ENCODE peak calls at places on chromosomes 1 and 21, in six cellular contexts. One of them, this sample, is unnamed.

GRCh38 chr1:3195480-3195815 is 126.4 kb downstream of the PRDM16 start:
- DNase-seq in pancreas: no peak
- DNase-seq in stimulated activated CD4-positive, alpha-beta T cell treated with anti-CD3 and anti-CD28 coated beads, Interleukin-12 subunit alpha, Interleukin-12 subunit beta, amount 100 ng/mL, for 4 hours: no peak
- DNase-seq in H1: no peak
- DNase-seq in T follicular helper cell: no peak
- DNase-seq in H9: no peak
- DNase-seq in this sample: no peak

GRCh38 chr21:42133131-42133530 is 62.0 kb downstream of the UMODL1 start:
- DNase-seq in T follicular helper cell: no peak
- DNase-seq in H9: no peak
- DNase-seq in stimulated activated CD4-positive, alpha-beta T cell treated with anti-CD3 and anti-CD28 coated beads, Interleukin-12 subunit alpha, Interleukin-12 subunit beta, amount 100 ng/mL, for 4 hours: no peak
- DNase-seq in pancreas: no peak
- DNase-seq in H1: no peak
- DNase-seq in this sample: no peak

GRCh38 chr1:79193211-79194079 is 186.9 kb upstream of the ADGRL4 start:
- DNase-seq in H9: peak; percentile 64
- DNase-seq in T follicular helper cell: no peak
- DNase-seq in pancreas: no peak
- DNase-seq in stimulated activated CD4-positive, alpha-beta T cell treated with anti-CD3 and anti-CD28 coated beads, Interleukin-12 subunit alpha, Interleukin-12 subunit beta, amount 100 ng/mL, for 4 hours: no peak
- DNase-seq in H1: peak; percentile 19
- DNase-seq in this sample: peak; percentile 38

GRCh38 chr1:31063636-31064035 is 1.9 kb downstream of the PUM1 start:
- DNase-seq in H1: no peak
- DNase-seq in T follicular helper cell: no peak
- DNase-seq in stimulated activated CD4-positive, alpha-beta T cell treated with anti-CD3 and anti-CD28 coated beads, Interleukin-12 subunit alpha, Interleukin-12 subunit beta, amount 100 ng/mL, for 4 hours: no peak
- DNase-seq in H9: no peak
- DNase-seq in pancreas: no peak
- DNase-seq in this sample: peak; percentile 11

GRCh38 chr1:95169544-95169943 is 52.4 kb downstream of the TLCD4 start:
- DNase-seq in H1: no peak
- DNase-seq in stimulated activated CD4-positive, alpha-beta T cell treated with anti-CD3 and anti-CD28 coated beads, Interleukin-12 subunit alpha, Interleukin-12 subunit beta, amount 100 ng/mL, for 4 hours: no peak
- DNase-seq in T follicular helper cell: no peak
- DNase-seq in H9: no peak
- DNase-seq in pancreas: no peak
- DNase-seq in this sample: no peak

GRCh38 chr1:94903318-94904009 is 23.4 kb downstream of the CNN3 start:
- DNase-seq in T follicular helper cell: no peak
- DNase-seq in H1: no peak
- DNase-seq in stimulated activated CD4-positive, alpha-beta T cell treated with anti-CD3 and anti-CD28 coated beads, Interleukin-12 subunit alpha, Interleukin-12 subunit beta, amount 100 ng/mL, for 4 hours: no peak
- DNase-seq in pancreas: no peak
- DNase-seq in H9: no peak
- DNase-seq in this sample: no peak

GRCh38 chr1:115239148-115239820 is 98.8 kb downstream of the NGF start:
- DNase-seq in pancreas: no peak
- DNase-seq in stimulated activated CD4-positive, alpha-beta T cell treated with anti-CD3 and anti-CD28 coated beads, Interleukin-12 subunit alpha, Interleukin-12 subunit beta, amount 100 ng/mL, for 4 hours: no peak
- DNase-seq in H9: no peak
- DNase-seq in H1: no peak
- DNase-seq in T follicular helper cell: no peak
- DNase-seq in this sample: peak; percentile 72

GRCh38 chr1:32464716-32465540 is at the start of gene ZBTB8B:
- DNase-seq in H9: peak; percentile 98
- DNase-seq in H1: peak; percentile 94
- DNase-seq in T follicular helper cell: no peak
- DNase-seq in pancreas: peak; percentile 69
- DNase-seq in stimulated activated CD4-positive, alpha-beta T cell treated with anti-CD3 and anti-CD28 coated beads, Interleukin-12 subunit alpha, Interleukin-12 subunit beta, amount 100 ng/mL, for 4 hours: peak; percentile 43
- DNase-seq in this sample: peak; percentile 67

GRCh38 chr1:157944666-157945280 is 48.7 kb upstream of the KIRREL1 start:
- DNase-seq in H1: no peak
- DNase-seq in T follicular helper cell: no peak
- DNase-seq in stimulated activated CD4-positive, alpha-beta T cell treated with anti-CD3 and anti-CD28 coated beads, Interleukin-12 subunit alpha, Interleukin-12 subunit beta, amount 100 ng/mL, for 4 hours: no peak
- DNase-seq in pancreas: no peak
- DNase-seq in H9: no peak
- DNase-seq in this sample: no peak

GRCh38 chr21:41453761-41454160 is 27.7 kb downstream of the MX1 start:
- DNase-seq in T follicular helper cell: no peak
- DNase-seq in H1: no peak
- DNase-seq in H9: no peak
- DNase-seq in pancreas: no peak
- DNase-seq in stimulated activated CD4-positive, alpha-beta T cell treated with anti-CD3 and anti-CD28 coated beads, Interleukin-12 subunit alpha, Interleukin-12 subunit beta, amount 100 ng/mL, for 4 hours: no peak
- DNase-seq in this sample: no peak